ENCODE peak calls at places on chromosomes 4 and X, in nine cellular contexts. J, U, S, Q, L, X, A, O and K are unnamed samples. For H3K4me1, the result is how much of the 10 kb centered on the place peaks cover.

GRCh38 chrX:68751372-68751771 is 77.4 kb upstream of the EFNB1 start:
- DNase-seq in Q (no peak), A (no peak), U (no peak), X (no peak), J (no peak), O (no peak), S (no peak), L (no peak), K (no peak)

GRCh38 chrX:47683171-47684145 is 24.5 kb upstream of the UXT start:
- DNase-seq in U (no peak), S (no peak), X (no peak), Q (no peak), A (peak), J (no peak), O (no peak), L (no peak), K (no peak)

GRCh38 chrX:52341493-52341892 is 27.3 kb upstream of the XAGE2 start:
- DNase-seq in O (no peak), S (no peak), U (no peak), Q (peak), L (no peak), J (no peak), A (no peak), X (no peak), K (no peak)

GRCh38 chr4:149164282-149164681 is 651.4 kb downstream of the IQCM start:
- DNase-seq in A (no peak), S (no peak), O (no peak), U (no peak), Q (no peak), X (no peak), J (peak), L (no peak), K (no peak)

GRCh38 chr4:130576218-130576617 is 1480.3 kb downstream of the C4orf33 start:
- DNase-seq in A (no peak), U (no peak), S (no peak), O (no peak), J (no peak), X (no peak), Q (no peak), L (no peak), K (no peak)

GRCh38 chr4:152516156-152516555 is 19.7 kb downstream of the FBXW7 start:
- DNase-seq in S (no peak), J (no peak), U (no peak), A (no peak), Q (no peak), X (no peak), L (no peak), O (no peak), K (no peak)

GRCh38 chr4:151921811-151922210 is 161.0 kb upstream of the GATB start:
- DNase-seq in L (no peak), X (no peak), U (no peak), S (no peak), O (no peak), J (peak), A (no peak), Q (no peak), K (no peak)

GRCh38 chr4:111046811-111047210 is 423.9 kb upstream of the PITX2 start:
- DNase-seq in U (no peak), X (no peak), S (no peak), L (no peak), O (no peak), J (no peak), A (no peak), Q (no peak), K (no peak)

GRCh38 chrX:1443496-1444075 is 9.1 kb downstream of the ASMTL start:
- DNase-seq in J (no peak), L (peak), U (no peak), S (no peak), A (no peak), O (no peak), Q (no peak), X (no peak), K (peak)

GRCh38 chr4:87103691-87104187 is 116.7 kb downstream of the KLHL8 start:
- DNase-seq in U (no peak), O (no peak), Q (peak), X (no peak), J (peak), L (no peak), S (no peak), A (no peak), K (no peak)

GRCh38 chr4:87103086-87103485 is 117.3 kb downstream of the KLHL8 start:
- DNase-seq in O (no peak), S (no peak), J (no peak), U (no peak), L (no peak), Q (no peak), X (no peak), A (no peak), K (no peak)

GRCh38 chr4:87108142-87108546 is 112.3 kb downstream of the KLHL8 start:
- DNase-seq in O (no peak), S (no peak), L (no peak), U (no peak), A (no peak), J (peak), Q (peak), X (no peak), K (no peak)

GRCh38 chr4:87101543-87102199 is 118.7 kb downstream of the KLHL8 start:
- DNase-seq in U (no peak), Q (no peak), O (no peak), S (no peak), X (no peak), L (no peak), J (no peak), A (no peak), K (no peak)

DNA sequence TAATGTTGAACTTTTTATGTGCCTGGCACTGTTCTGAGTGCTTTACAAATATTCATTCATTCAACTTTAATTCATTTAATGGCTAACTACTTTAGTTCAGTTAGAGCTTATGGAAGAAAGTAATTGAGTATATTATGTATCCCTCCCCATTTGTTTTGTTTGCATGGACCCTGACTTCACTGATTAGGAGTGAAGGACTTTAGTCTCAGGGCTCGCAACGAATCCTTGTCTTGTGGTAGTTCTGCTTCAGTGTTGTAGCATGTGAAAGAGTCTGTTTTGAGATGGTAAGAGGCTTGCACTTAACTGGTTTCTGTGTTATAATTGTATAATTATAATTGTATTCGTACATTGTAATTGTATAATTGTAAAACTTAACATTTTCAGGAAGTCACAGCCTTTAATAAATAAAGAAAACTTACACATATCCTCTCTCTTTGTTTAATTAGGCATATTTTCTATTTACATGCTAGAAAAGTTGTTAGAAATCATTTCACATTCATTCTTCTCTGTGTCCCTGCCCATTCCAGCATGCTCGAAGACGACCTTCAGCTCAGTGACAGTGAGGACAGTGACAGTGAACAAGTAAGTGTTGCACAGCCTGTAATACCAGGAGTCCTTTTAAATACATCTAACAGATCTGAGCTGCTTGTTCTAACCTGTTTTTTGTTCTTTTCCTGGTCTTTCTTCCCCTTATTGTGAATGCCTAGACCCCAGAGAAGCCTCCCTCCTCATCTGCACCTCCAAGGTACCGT is 115.1 kb downstream of the KLHL8 start:
- DNase-seq in Q (no peak), X (no peak), L (no peak), U (no peak), J (no peak), S (no peak), A (no peak), O (no peak), K (no peak)
- H3K4me1 ChIP-seq in Q (under half), X (under half), L (under half), U (half or more), J (under half), S (under half), A (under half), O (under half), K (under half)

GRCh38 chr4:6269651-6270511 is at the start of gene WFS1:
- DNase-seq in U (peak), X (peak), A (peak), S (peak), L (peak), J (peak), O (peak), Q (peak), K (peak)
- TF ChIP-seq POLR2A in U (peak), X (no peak), A (no peak), S (peak), L (peak), J (peak), O (peak), Q (peak), K (peak)

GRCh38 chr4:44120646-44121045 is 328.0 kb downstream of the KCTD8 start:
- DNase-seq in A (no peak), L (no peak), S (no peak), X (no peak), J (no peak), Q (no peak), U (no peak), O (no peak), K (no peak)
- H3K27ac ChIP-seq in A (no peak), L (no peak), S (no peak), X (no peak), J (no peak), Q (no peak), U (no peak), O (no peak), K (no peak)

DNA sequence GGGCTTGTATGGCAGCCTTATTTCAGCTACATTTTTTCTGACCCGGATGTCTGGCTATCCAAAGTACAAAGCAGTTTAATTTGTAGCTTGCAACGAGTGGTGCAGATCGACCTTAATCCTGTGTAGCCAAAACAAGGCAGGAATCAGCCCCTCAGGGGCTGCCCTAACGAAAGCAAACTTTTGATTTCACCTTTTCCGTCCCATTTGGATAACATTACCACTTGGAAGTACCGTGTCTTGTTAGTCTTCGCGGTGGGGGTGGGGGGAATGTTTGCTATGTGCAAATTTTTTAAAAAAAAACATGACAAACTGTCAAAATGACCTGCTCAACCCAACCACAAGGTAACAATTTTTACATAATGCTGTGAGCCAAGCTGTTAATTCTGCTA is 766 bp upstream of the DNAJB14 start:
- DNase-seq in J (no peak), S (no peak), Q (no peak), A (no peak), X (no peak), L (no peak), O (peak), U (no peak), K (no peak)
- H3K4me1 ChIP-seq in J (under half), S (under half), Q (under half), A (under half), X (under half), L (under half), O (under half), U (half or more), K (under half)

DNA sequence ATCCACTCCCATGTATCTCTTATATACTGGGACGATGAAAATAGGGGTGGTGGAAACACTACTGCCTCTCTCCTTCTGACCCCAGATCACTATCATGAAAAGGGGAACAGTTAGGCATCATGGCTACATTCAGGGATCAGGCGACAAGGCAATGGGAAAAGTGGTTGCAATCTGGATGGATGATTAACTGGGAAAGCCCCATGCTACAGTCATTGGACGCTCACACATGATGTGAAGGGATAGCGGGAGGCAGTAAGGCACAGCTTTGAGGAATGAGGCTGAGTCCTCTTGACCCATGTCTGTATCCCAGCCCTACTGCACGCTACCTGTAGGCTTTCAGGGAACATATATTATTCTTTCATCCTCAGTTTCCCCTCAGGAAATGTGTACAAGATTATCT is 10.2 kb downstream of the GASK1B start:
- DNase-seq in X (no peak), Q (no peak), J (peak), S (no peak), L (no peak), A (no peak), O (no peak), U (no peak), K (no peak)
- TF ChIP-seq POLR2A in X (no peak), Q (no peak), J (no peak), S (no peak), L (no peak), A (no peak), O (no peak), U (no peak), K (no peak)

GRCh38 chrX:53715336-53715924 is 28.9 kb upstream of the HUWE1 start:
- DNase-seq in O (no peak), L (no peak), X (no peak), A (no peak), Q (no peak), J (no peak), U (no peak), S (no peak), K (no peak)
- H3K27ac ChIP-seq in O (no peak), L (no peak), X (peak), A (no peak), Q (peak), J (no peak), U (no peak), S (peak), K (no peak)